ENCODE peak calls at places on chromosome 12, in four cellular contexts. One of them, this sample, is unnamed.

GRCh38 chr12:120259418-120260202 is 5.9 kb downstream of the PXN start:
- DNase-seq in GM12878: no peak
- DNase-seq in GM12892: no peak
- DNase-seq in SK-N-SH: no peak
- DNase-seq in this sample: no peak

GRCh38 chr12:48119834-48120195 is 651 bp downstream of the PFKM start:
- DNase-seq in SK-N-SH: peak; percentile 30
- DNase-seq in GM12892: no peak
- DNase-seq in GM12878: no peak
- DNase-seq in this sample: no peak

GRCh38 chr12:116924558-116925453 is 14.1 kb downstream of the FBXW8 start:
- DNase-seq in GM12878: peak; percentile 58
- DNase-seq in SK-N-SH: no peak
- DNase-seq in GM12892: peak; percentile 21
- DNase-seq in this sample: no peak

GRCh38 chr12:116172224-116172849 is 105.2 kb downstream of the MED13L start:
- DNase-seq in GM12892: peak; percentile 5
- DNase-seq in GM12878: no peak
- DNase-seq in SK-N-SH: no peak
- DNase-seq in this sample: no peak

GRCh38 chr12:56629459-56630179 is 507 bp downstream of the BAZ2A start:
- DNase-seq in GM12878: no peak
- DNase-seq in GM12892: no peak
- DNase-seq in SK-N-SH: peak; percentile 67
- DNase-seq in this sample: no peak

GRCh38 chr12:130689408-130690405 is 26.4 kb downstream of the RIMBP2 start:
- DNase-seq in GM12892: no peak
- DNase-seq in SK-N-SH: no peak
- DNase-seq in GM12878: no peak
- DNase-seq in this sample: no peak

GRCh38 chr12:13195244-13195643 is 1.3 kb upstream of the EMP1 start:
- DNase-seq in GM12892: no peak
- DNase-seq in SK-N-SH: no peak
- DNase-seq in GM12878: no peak
- DNase-seq in this sample: no peak

GRCh38 chr12:27081668-27082091 is 698 bp downstream of the C12orf71 start:
- DNase-seq in GM12892: no peak
- DNase-seq in SK-N-SH: no peak
- DNase-seq in GM12878: no peak
- DNase-seq in this sample: no peak

GRCh38 chr12:85781751-85782150 is 54.5 kb downstream of the RASSF9 start:
- DNase-seq in SK-N-SH: no peak
- DNase-seq in GM12878: no peak
- DNase-seq in GM12892: no peak
- DNase-seq in this sample: no peak

GRCh38 chr12:79347852-79348251 is 342.9 kb downstream of the PAWR start:
- DNase-seq in SK-N-SH: no peak
- DNase-seq in GM12878: no peak
- DNase-seq in GM12892: no peak
- DNase-seq in this sample: no peak

GRCh38 chr12:130280226-130280625 is 57.5 kb upstream of the PIWIL1 start:
- DNase-seq in GM12878: no peak
- DNase-seq in SK-N-SH: no peak
- DNase-seq in GM12892: no peak
- DNase-seq in this sample: no peak

GRCh38 chr12:78181544-78182162 is 351.0 kb downstream of the NAV3 start:
- DNase-seq in GM12892: no peak
- DNase-seq in GM12878: no peak
- DNase-seq in SK-N-SH: peak; percentile 1
- DNase-seq in this sample: no peak

GRCh38 chr12:80353254-80353653 is 90.8 kb upstream of the PTPRQ start:
- DNase-seq in GM12878: no peak
- DNase-seq in GM12892: no peak
- DNase-seq in SK-N-SH: no peak
- DNase-seq in this sample: no peak

GRCh38 chr12:67788118-67788517 is 139.6 kb downstream of the DYRK2 start:
- DNase-seq in GM12878: no peak
- DNase-seq in SK-N-SH: no peak
- DNase-seq in GM12892: no peak
- DNase-seq in this sample: no peak

GRCh38 chr12:83896416-83896815 is 1016.2 kb downstream of the SLC6A15 start:
- DNase-seq in GM12878: no peak
- DNase-seq in SK-N-SH: no peak
- DNase-seq in GM12892: no peak
- DNase-seq in this sample: no peak

GRCh38 chr12:51678086-51678724 is 87.2 kb downstream of the SCN8A start:
- DNase-seq in SK-N-SH: peak; percentile 62
- DNase-seq in GM12892: peak; percentile 11
- DNase-seq in GM12878: no peak
- DNase-seq in this sample: peak; percentile 21

GRCh38 chr12:96070670-96071279 is 35.4 kb upstream of the LTA4H start:
- DNase-seq in SK-N-SH: peak; percentile 23
- DNase-seq in GM12892: no peak
- DNase-seq in GM12878: peak; percentile 17
- DNase-seq in this sample: no peak

GRCh38 chr12:130227641-130228040 is 65.4 kb downstream of the FZD10 start:
- DNase-seq in SK-N-SH: no peak
- DNase-seq in GM12892: no peak
- DNase-seq in GM12878: no peak
- DNase-seq in this sample: no peak

DNA sequence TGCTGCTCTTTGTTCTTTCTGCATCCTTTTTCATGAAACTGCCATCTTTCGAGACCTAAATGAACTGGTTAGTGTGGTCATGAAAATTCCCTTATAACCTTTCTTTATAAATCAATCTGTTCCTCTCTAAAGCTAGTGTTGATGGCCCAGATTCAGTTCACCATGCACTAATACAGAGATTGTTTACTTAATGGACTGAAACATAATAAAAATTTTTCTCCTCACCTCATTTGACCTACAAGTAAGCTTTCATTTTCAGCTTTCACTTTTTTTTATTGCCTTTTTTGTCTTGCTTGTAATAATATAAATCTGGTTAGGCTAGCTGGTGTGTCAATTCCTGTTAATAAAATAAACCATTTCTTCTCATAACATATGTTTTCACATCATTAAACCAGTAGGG is 183.8 kb downstream of the CCDC59 start:
- DNase-seq in SK-N-SH: no peak
- DNase-seq in GM12892: no peak
- DNase-seq in GM12878: no peak
- DNase-seq in this sample: no peak
- TF ChIP-seq TAF1 in SK-N-SH: no peak
- TF ChIP-seq TAF1 in GM12892: no peak
- TF ChIP-seq TAF1 in GM12878: no peak
- TF ChIP-seq TAF1 in this sample: no peak

GRCh38 chr12:53068811-53069585 is 10.2 kb downstream of the SPRYD3 start:
- DNase-seq in GM12892: no peak
- DNase-seq in GM12878: no peak
- DNase-seq in SK-N-SH: no peak
- DNase-seq in this sample: no peak
- TF ChIP-seq TAF1 in GM12892: no peak
- TF ChIP-seq TAF1 in GM12878: no peak
- TF ChIP-seq TAF1 in SK-N-SH: no peak
- TF ChIP-seq TAF1 in this sample: no peak

GRCh38 chr12:93947486-93947885 is 200.9 kb upstream of the PLXNC1 start:
- DNase-seq in GM12878: no peak
- DNase-seq in GM12892: no peak
- DNase-seq in SK-N-SH: no peak
- DNase-seq in this sample: no peak

GRCh38 chr12:93944196-93944595 is 204.2 kb upstream of the PLXNC1 start:
- DNase-seq in GM12892: no peak
- DNase-seq in SK-N-SH: no peak
- DNase-seq in GM12878: no peak
- DNase-seq in this sample: no peak

GRCh38 chr12:93939641-93940040 is 208.7 kb upstream of the PLXNC1 start:
- DNase-seq in GM12878: no peak
- DNase-seq in GM12892: no peak
- DNase-seq in SK-N-SH: no peak
- DNase-seq in this sample: no peak

GRCh38 chr12:93946542-93947150 is 201.7 kb upstream of the PLXNC1 start:
- DNase-seq in SK-N-SH: no peak
- DNase-seq in GM12892: no peak
- DNase-seq in GM12878: no peak
- DNase-seq in this sample: no peak

GRCh38 chr12:93943766-93944165 is 204.6 kb upstream of the PLXNC1 start:
- DNase-seq in GM12878: no peak
- DNase-seq in SK-N-SH: no peak
- DNase-seq in GM12892: no peak
- DNase-seq in this sample: no peak
- TF ChIP-seq TAF1 in GM12878: no peak
- TF ChIP-seq TAF1 in SK-N-SH: no peak
- TF ChIP-seq TAF1 in GM12892: no peak
- TF ChIP-seq TAF1 in this sample: no peak

GRCh38 chr12:6225630-6226001 is 25.4 kb downstream of the CD9 start:
- DNase-seq in GM12892: no peak
- DNase-seq in GM12878: no peak
- DNase-seq in SK-N-SH: no peak
- DNase-seq in this sample: no peak

GRCh38 chr12:6221146-6221545 is 20.9 kb downstream of the CD9 start:
- DNase-seq in SK-N-SH: no peak
- DNase-seq in GM12878: no peak
- DNase-seq in GM12892: no peak
- DNase-seq in this sample: no peak

GRCh38 chr12:6222009-6222702 is 22.0 kb downstream of the CD9 start:
- DNase-seq in GM12878: no peak
- DNase-seq in GM12892: no peak
- DNase-seq in SK-N-SH: no peak
- DNase-seq in this sample: no peak

GRCh38 chr12:6224550-6224949 is 24.4 kb downstream of the CD9 start:
- DNase-seq in SK-N-SH: no peak
- DNase-seq in GM12892: no peak
- DNase-seq in GM12878: no peak
- DNase-seq in this sample: no peak

GRCh38 chr12:6223545-6223944 is 23.3 kb downstream of the CD9 start:
- DNase-seq in SK-N-SH: no peak
- DNase-seq in GM12878: no peak
- DNase-seq in GM12892: no peak
- DNase-seq in this sample: no peak
- TF ChIP-seq TAF1 in SK-N-SH: no peak
- TF ChIP-seq TAF1 in GM12878: no peak
- TF ChIP-seq TAF1 in GM12892: no peak
- TF ChIP-seq TAF1 in this sample: no peak

DNA sequence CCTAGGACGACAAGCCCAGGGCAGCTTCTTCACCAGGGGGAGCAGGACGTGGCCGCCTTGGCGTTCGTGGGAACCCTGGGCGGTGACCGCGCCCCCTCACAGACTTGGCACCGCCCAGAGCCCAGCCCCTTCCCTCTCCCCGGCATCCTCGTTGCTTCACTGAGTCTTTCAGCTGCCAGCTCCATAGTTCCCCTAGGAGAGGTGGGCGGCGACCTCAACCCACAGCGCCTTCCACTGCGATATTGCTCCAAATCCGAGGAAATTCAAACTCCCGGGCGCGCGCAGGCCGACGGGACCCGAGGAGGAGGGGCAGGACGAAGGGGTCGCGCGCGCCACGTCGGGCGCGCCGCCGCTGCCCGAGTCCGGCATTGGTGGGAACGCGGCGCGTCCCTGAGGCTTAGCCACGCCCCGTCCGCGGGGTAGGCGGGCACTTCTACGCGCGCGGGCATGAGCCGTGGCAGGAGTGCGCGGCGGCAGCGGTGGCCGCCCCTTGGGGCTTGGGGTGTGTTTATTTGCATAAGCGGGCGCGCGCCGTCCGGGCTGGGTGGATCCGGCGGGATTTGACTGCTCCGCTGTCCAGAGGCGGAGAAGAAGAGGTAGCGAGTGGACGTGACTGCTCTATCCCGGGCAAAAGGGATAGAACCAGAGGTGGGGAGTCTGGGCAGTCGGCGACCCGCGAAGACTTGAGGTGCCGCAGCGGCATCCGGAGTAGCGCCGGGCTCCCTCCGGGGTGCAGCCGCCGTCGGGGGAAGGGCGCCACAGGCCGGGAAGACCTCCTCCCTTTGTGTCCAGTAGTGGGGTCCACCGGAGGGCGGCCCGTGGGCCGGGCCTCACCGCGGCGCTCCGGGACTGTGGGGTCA is at the start of the genes APAF1 and IKBIP:
- DNase-seq in SK-N-SH: peak; percentile 96
- DNase-seq in GM12892: peak; percentile 88
- DNase-seq in GM12878: peak; percentile 76
- DNase-seq in this sample: peak; percentile 85
- TF ChIP-seq TAF1 in SK-N-SH: peak; percentile 81
- TF ChIP-seq TAF1 in GM12892: no peak
- TF ChIP-seq TAF1 in GM12878: peak; percentile 75
- TF ChIP-seq TAF1 in this sample: peak; percentile 52

DNA sequence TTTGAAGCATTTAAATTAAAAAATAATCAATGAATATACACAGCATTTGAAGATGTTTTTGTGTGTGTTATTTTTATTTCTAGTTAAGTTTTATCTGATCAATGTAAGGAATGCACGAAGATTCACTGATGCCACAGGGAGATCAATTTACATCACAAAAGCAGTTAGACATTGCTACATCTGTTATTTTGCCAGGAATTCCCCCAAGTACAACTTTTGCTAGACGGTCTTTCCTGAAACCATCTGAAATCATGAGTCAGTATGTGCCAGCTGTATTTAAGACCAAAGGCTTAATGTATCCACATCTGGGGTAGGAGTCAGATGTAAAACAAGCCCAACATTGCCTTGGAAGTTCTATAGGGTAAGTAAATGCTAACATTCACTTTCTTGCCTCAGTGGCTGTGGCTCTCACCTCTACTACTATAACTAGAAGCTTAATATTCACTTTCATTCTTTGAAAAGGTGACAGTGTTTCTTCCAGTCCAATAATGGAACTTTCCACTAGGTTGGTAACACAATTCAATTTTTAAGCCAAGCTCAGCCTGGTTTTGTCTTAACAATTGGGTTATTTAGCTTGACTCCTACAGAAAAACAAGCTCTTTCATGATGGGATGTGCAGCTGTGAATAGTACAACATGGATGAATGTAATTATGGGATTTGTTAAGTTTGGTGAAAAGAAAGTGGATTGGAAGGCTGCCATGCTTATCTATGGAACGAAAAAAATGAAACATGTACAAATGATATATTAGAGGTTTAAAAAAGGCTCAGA is 385.4 kb upstream of the TMEM132C start:
- DNase-seq in SK-N-SH: no peak
- DNase-seq in GM12878: no peak
- DNase-seq in GM12892: no peak
- DNase-seq in this sample: no peak
- TF ChIP-seq TAF1 in SK-N-SH: no peak
- TF ChIP-seq TAF1 in GM12878: no peak
- TF ChIP-seq TAF1 in GM12892: no peak
- TF ChIP-seq TAF1 in this sample: no peak

This sample was measured in GM12891.